ENCODE peak calls at places on chromosome 18, in four cellular contexts. J is amygdala, U is hippocampal formation, F is LHCN-M2. E is an unnamed sample.

GRCh38 chr18:8238507-8238906 is 370.7 kb upstream of the RAB12 start:
- DNase-seq in F (no peak), J (no peak), U (no peak), E (no peak)

GRCh38 chr18:56256659-56257058 is 381.7 kb downstream of the TXNL1 start:
- DNase-seq in U (no peak), J (no peak), F (no peak), E (no peak)

GRCh38 chr18:48638896-48639771 is 100.3 kb downstream of the CTIF start:
- DNase-seq in F (no peak), U (no peak), J (no peak), E (no peak)

GRCh38 chr18:44699571-44700261 is 19.0 kb downstream of the SETBP1 start:
- DNase-seq in J (no peak), U (no peak), F (no peak), E (no peak)

GRCh38 chr18:76824136-76824676 is 1.8 kb downstream of the ZNF236 start:
- DNase-seq in F (no peak), J (no peak), U (no peak), E (no peak)

GRCh38 chr18:46222093-46222492 is 117.9 kb downstream of the HAUS1 start:
- DNase-seq in J (no peak), F (no peak), U (no peak), E (no peak)

GRCh38 chr18:3402962-3403585 is 46.9 kb upstream of the TGIF1 start:
- DNase-seq in U (no peak), F (peak; percentile 49), J (no peak), E (no peak)

GRCh38 chr18:79413426-79413825 is 17.7 kb downstream of the NFATC1 start:
- DNase-seq in U (no peak), F (no peak), J (no peak), E (no peak)

GRCh38 chr18:79508565-79509535 is 113.1 kb downstream of the NFATC1 start:
- DNase-seq in F (no peak), J (no peak), U (no peak), E (no peak)

GRCh38 chr18:3440340-3440739 is 9.6 kb upstream of the TGIF1 start:
- DNase-seq in J (no peak), F (no peak), U (no peak), E (no peak)

GRCh38 chr18:62925031-62925688 is 209.8 kb downstream of the PHLPP1 start:
- DNase-seq in U (no peak), F (peak; percentile 90), J (no peak), E (no peak)

GRCh38 chr18:35463050-35463449 is 34.7 kb downstream of the INO80C start:
- DNase-seq in F (peak; percentile 86), U (no peak), J (no peak), E (no peak)

E was measured in substantia nigra.